ENCODE peak calls at places on chromosomes 1 and 21, in five cellular contexts. C, H, D, W and R are unnamed samples.

GRCh38 chr21:21997390-21998333 is 999.5 kb downstream of the NCAM2 start:
- DNase-seq in D (no peak), C (no peak), W (peak), H (peak), R (no peak)

GRCh38 chr1:91830242-91831131 is 55.5 kb downstream of the TGFBR3 start:
- DNase-seq in W (peak), H (peak), D (peak), C (peak), R (peak)

GRCh38 chr1:104264506-104264905 is 514.8 kb downstream of the AMY1C start:
- DNase-seq in H (no peak), C (peak), D (no peak), W (peak), R (peak)

GRCh38 chr21:27796106-27796505 is 829.2 kb upstream of the ADAMTS5 start:
- DNase-seq in C (no peak), D (no peak), W (no peak), H (no peak), R (no peak)

GRCh38 chr21:44602474-44602871 is 2.1 kb downstream of the KRTAP10-7 start:
- DNase-seq in W (no peak), H (no peak), C (no peak), D (no peak), R (no peak)

GRCh38 chr1:26677306-26678115 is 18.3 kb upstream of the ARID1A start:
- DNase-seq in D (peak), C (peak), W (peak), H (peak), R (peak)

GRCh38 chr1:41387667-41388091 is 26.4 kb downstream of the FOXO6 start:
- DNase-seq in W (peak), D (peak), H (peak), C (no peak), R (peak)

GRCh38 chr1:11671544-11672286 is 7.7 kb downstream of the FBXO6 start:
- DNase-seq in C (no peak), W (peak), D (no peak), H (no peak), R (no peak)

GRCh38 chr1:14441302-14441741 is 157.2 kb upstream of the KAZN start:
- DNase-seq in H (no peak), W (no peak), D (no peak), C (peak), R (peak)

GRCh38 chr1:24364975-24365678 is 46.0 kb downstream of the GRHL3 start:
- DNase-seq in H (no peak), D (peak), W (no peak), C (peak), R (peak)